ENCODE peak calls at places on chromosome 15, in five cellular contexts. One of them, this sample, is unnamed.

GRCh38 chr15:75985966-75986365 is 26.3 kb downstream of the NRG4 start:
- DNase-seq in PC-3: no peak
- DNase-seq in mucosa of descending colon: no peak
- DNase-seq in astrocyte of the cerebellum: no peak
- DNase-seq in sigmoid colon: no peak
- DNase-seq in this sample: no peak

GRCh38 chr15:62455441-62455921 is 290.4 kb upstream of the C2CD4B start:
- DNase-seq in PC-3: peak; percentile 83
- DNase-seq in mucosa of descending colon: no peak
- DNase-seq in astrocyte of the cerebellum: no peak
- DNase-seq in sigmoid colon: peak; percentile 27
- DNase-seq in this sample: no peak

GRCh38 chr15:76994971-76995945 is at the start of gene PSTPIP1:
- DNase-seq in PC-3: no peak
- DNase-seq in mucosa of descending colon: peak; percentile 58
- DNase-seq in astrocyte of the cerebellum: no peak
- DNase-seq in sigmoid colon: peak; percentile 68
- DNase-seq in this sample: no peak

GRCh38 chr15:85443593-85444328 is 63.4 kb downstream of the AKAP13 start:
- DNase-seq in PC-3: peak; percentile 88
- DNase-seq in mucosa of descending colon: no peak
- DNase-seq in astrocyte of the cerebellum: no peak
- DNase-seq in sigmoid colon: no peak
- DNase-seq in this sample: no peak

GRCh38 chr15:68385240-68385561 is 46.8 kb downstream of the ITGA11 start:
- DNase-seq in PC-3: no peak
- DNase-seq in mucosa of descending colon: no peak
- DNase-seq in astrocyte of the cerebellum: no peak
- DNase-seq in sigmoid colon: peak; percentile 21
- DNase-seq in this sample: no peak

GRCh38 chr15:99976811-99977271 is 243.6 kb upstream of the LYSMD4 start:
- DNase-seq in PC-3: no peak
- DNase-seq in mucosa of descending colon: no peak
- DNase-seq in astrocyte of the cerebellum: peak; percentile 34
- DNase-seq in sigmoid colon: no peak
- DNase-seq in this sample: peak; percentile 60

GRCh38 chr15:37101634-37102314 is 1.4 kb upstream of the MEIS2 start:
- DNase-seq in PC-3: peak; percentile 80
- DNase-seq in mucosa of descending colon: peak; percentile 69
- DNase-seq in astrocyte of the cerebellum: no peak
- DNase-seq in sigmoid colon: peak; percentile 93
- DNase-seq in this sample: no peak

GRCh38 chr15:70002897-70003296 is 94.8 kb downstream of the TLE3 start:
- DNase-seq in PC-3: no peak
- DNase-seq in mucosa of descending colon: no peak
- DNase-seq in astrocyte of the cerebellum: no peak
- DNase-seq in sigmoid colon: no peak
- DNase-seq in this sample: no peak

GRCh38 chr15:22919171-22919570 is 61.0 kb downstream of the CYFIP1 start:
- DNase-seq in PC-3: no peak
- DNase-seq in mucosa of descending colon: no peak
- DNase-seq in astrocyte of the cerebellum: no peak
- DNase-seq in sigmoid colon: no peak
- DNase-seq in this sample: no peak

GRCh38 chr15:79595995-79596622 is 164.0 kb downstream of the MINAR1 start:
- DNase-seq in PC-3: peak; percentile 94
- DNase-seq in mucosa of descending colon: peak; percentile 38
- DNase-seq in astrocyte of the cerebellum: peak; percentile 47
- DNase-seq in sigmoid colon: no peak
- DNase-seq in this sample: peak; percentile 21

GRCh38 chr15:97840501-97840900 is 120.0 kb upstream of the ARRDC4 start:
- DNase-seq in PC-3: no peak
- DNase-seq in mucosa of descending colon: no peak
- DNase-seq in astrocyte of the cerebellum: no peak
- DNase-seq in sigmoid colon: no peak
- DNase-seq in this sample: no peak

GRCh38 chr15:58527573-58528196 is 95.9 kb downstream of the LIPC start:
- DNase-seq in PC-3: no peak
- DNase-seq in mucosa of descending colon: no peak
- DNase-seq in astrocyte of the cerebellum: no peak
- DNase-seq in sigmoid colon: no peak
- DNase-seq in this sample: no peak

GRCh38 chr15:77370580-77370979 is 49.3 kb downstream of the PEAK1 start:
- DNase-seq in PC-3: no peak
- DNase-seq in mucosa of descending colon: no peak
- DNase-seq in astrocyte of the cerebellum: no peak
- DNase-seq in sigmoid colon: no peak
- DNase-seq in this sample: no peak

GRCh38 chr15:52496776-52497470 is 31.8 kb downstream of the MYO5A start:
- DNase-seq in PC-3: peak; percentile 68
- DNase-seq in mucosa of descending colon: no peak
- DNase-seq in astrocyte of the cerebellum: no peak
- DNase-seq in sigmoid colon: no peak
- DNase-seq in this sample: no peak

GRCh38 chr15:72271895-72272212 is 500 bp downstream of the PARP6 start:
- DNase-seq in PC-3: no peak
- DNase-seq in mucosa of descending colon: no peak
- DNase-seq in astrocyte of the cerebellum: no peak
- DNase-seq in sigmoid colon: no peak
- DNase-seq in this sample: no peak

GRCh38 chr15:64045774-64046346 is 425 bp downstream of the DAPK2 start:
- DNase-seq in PC-3: no peak
- DNase-seq in mucosa of descending colon: peak; percentile 65
- DNase-seq in astrocyte of the cerebellum: no peak
- DNase-seq in sigmoid colon: no peak
- DNase-seq in this sample: no peak

GRCh38 chr15:80049046-80049445 is 10.4 kb upstream of the ZFAND6 start:
- DNase-seq in PC-3: no peak
- DNase-seq in mucosa of descending colon: no peak
- DNase-seq in astrocyte of the cerebellum: no peak
- DNase-seq in sigmoid colon: no peak
- DNase-seq in this sample: no peak

GRCh38 chr15:27767918-27768640 is 331.0 kb downstream of the OCA2 start:
- DNase-seq in PC-3: no peak
- DNase-seq in mucosa of descending colon: no peak
- DNase-seq in astrocyte of the cerebellum: no peak
- DNase-seq in sigmoid colon: no peak
- DNase-seq in this sample: no peak

GRCh38 chr15:67548862-67549651 is 6.6 kb downstream of the MAP2K5 start:
- DNase-seq in PC-3: no peak
- DNase-seq in mucosa of descending colon: peak; percentile 55
- DNase-seq in astrocyte of the cerebellum: no peak
- DNase-seq in sigmoid colon: peak; percentile 66
- DNase-seq in this sample: no peak

GRCh38 chr15:40108061-40108854 is 421 bp downstream of the BMF start:
- DNase-seq in PC-3: peak; percentile 32
- DNase-seq in mucosa of descending colon: peak; percentile 75
- DNase-seq in astrocyte of the cerebellum: no peak
- DNase-seq in sigmoid colon: peak; percentile 95
- DNase-seq in this sample: no peak
- H3K4me3 ChIP-seq in PC-3: peak overlapping the region; percentile 82
- H3K4me3 ChIP-seq in mucosa of descending colon: peak overlapping the region; percentile 61
- H3K4me3 ChIP-seq in astrocyte of the cerebellum: peak overlapping the region; percentile 83
- H3K4me3 ChIP-seq in sigmoid colon: peak overlapping the region; percentile 86
- H3K4me3 ChIP-seq in this sample: peak overlapping the region; percentile 88

DNA sequence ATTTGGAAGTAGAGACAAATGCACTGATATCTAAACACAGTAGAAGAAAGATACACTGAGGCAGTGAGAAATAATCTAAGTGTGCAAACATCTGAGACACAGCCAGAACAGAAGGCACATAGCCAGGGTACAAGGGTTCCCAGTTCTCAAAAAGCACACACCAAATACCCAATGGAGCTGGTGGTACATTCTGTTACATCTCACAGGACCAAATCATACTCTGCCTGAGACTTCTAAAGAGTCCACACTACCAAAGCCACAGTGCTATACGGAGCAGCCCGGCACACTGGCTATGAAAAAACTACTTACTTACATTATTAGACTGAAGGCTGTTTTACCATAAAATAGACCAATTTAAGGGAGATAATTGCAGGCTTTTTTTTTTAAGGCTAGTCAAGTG is 19.3 kb downstream of the CLPX start:
- DNase-seq in PC-3: no peak
- DNase-seq in mucosa of descending colon: no peak
- DNase-seq in astrocyte of the cerebellum: no peak
- DNase-seq in sigmoid colon: no peak
- DNase-seq in this sample: no peak
- TF ChIP-seq CTCF in PC-3: no peak
- TF ChIP-seq CTCF in mucosa of descending colon: no peak
- TF ChIP-seq CTCF in astrocyte of the cerebellum: no peak
- TF ChIP-seq CTCF in sigmoid colon: no peak
- TF ChIP-seq CTCF in this sample: no peak

DNA sequence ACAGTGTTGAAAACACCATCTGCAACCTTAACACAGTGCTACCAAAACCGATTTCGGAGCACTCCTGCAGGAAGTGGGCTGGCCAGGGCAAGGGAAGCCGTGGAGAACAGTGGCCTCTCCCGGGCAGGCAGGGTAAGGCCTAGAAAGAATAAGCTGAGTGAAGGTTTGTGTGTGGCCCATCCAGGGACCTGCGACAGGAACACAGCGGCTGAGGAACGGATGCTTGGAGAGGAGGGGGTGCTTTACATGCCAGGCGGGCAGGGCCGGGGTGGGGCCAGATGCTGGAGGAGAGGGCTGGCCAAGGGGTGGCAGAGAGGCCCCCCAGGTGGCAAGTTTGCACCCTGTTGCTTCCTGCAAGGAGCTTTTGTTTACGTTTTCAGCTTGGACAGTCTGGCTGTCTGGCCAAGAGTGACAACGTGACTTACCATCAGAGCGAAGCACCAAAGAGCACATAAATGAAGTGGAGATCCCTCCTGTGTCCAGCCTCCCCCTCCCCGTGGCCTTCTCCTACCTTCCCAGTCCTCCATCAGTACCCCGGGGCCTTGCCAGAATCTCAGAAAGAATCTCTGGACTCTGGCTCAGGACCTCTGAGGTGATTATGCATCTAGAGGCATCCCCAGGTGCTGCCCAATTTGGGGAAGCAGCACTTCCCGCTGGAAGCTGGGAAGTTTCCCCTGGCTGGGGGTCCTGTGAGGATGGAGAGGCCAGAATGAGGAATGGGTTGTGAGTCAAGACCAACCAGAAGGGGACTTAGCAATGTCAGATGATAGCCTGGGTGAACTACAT is 156.4 kb downstream of the PGPEP1L start:
- DNase-seq in PC-3: peak; percentile 76
- DNase-seq in mucosa of descending colon: peak; percentile 82
- DNase-seq in astrocyte of the cerebellum: no peak
- DNase-seq in sigmoid colon: peak; percentile 90
- DNase-seq in this sample: no peak
- H3K4me3 ChIP-seq in PC-3: peak overlapping the region; percentile 84
- H3K4me3 ChIP-seq in mucosa of descending colon: no peak overlapping the region
- H3K4me3 ChIP-seq in astrocyte of the cerebellum: peak overlapping the region; percentile 54
- H3K4me3 ChIP-seq in sigmoid colon: peak overlapping the region; percentile 60
- H3K4me3 ChIP-seq in this sample: no peak overlapping the region

GRCh38 chr15:92029104-92029466 is 175.6 kb downstream of the SLCO3A1 start:
- DNase-seq in PC-3: no peak
- DNase-seq in mucosa of descending colon: no peak
- DNase-seq in astrocyte of the cerebellum: no peak
- DNase-seq in sigmoid colon: no peak
- DNase-seq in this sample: no peak
- TF ChIP-seq CTCF in PC-3: no peak
- TF ChIP-seq CTCF in mucosa of descending colon: no peak
- TF ChIP-seq CTCF in astrocyte of the cerebellum: no peak
- TF ChIP-seq CTCF in sigmoid colon: no peak
- TF ChIP-seq CTCF in this sample: no peak

DNA sequence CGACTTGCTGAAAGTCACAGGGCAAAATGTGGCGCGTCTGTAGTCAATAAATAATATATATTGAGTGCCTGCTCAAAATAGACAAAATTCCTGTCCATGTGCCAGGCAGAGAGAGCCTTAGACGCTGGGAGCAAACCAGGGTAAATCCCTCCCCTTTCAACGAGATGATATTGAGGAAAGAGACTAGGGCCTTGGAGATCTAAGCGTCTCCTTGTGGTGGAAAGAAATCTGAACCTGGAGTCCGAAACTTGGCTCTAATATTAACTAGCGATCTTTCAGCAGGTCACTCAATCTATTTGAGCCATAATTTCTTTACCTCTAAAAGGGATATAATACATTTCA is 348 bp upstream of the DPP8 start:
- DNase-seq in PC-3: no peak
- DNase-seq in mucosa of descending colon: no peak
- DNase-seq in astrocyte of the cerebellum: no peak
- DNase-seq in sigmoid colon: no peak
- DNase-seq in this sample: no peak
- H3K4me3 ChIP-seq in PC-3: peak overlapping the region; percentile 99
- H3K4me3 ChIP-seq in mucosa of descending colon: peak overlapping the region; percentile 99
- H3K4me3 ChIP-seq in astrocyte of the cerebellum: peak overlapping the region; percentile 99
- H3K4me3 ChIP-seq in sigmoid colon: peak overlapping the region; percentile 95
- H3K4me3 ChIP-seq in this sample: no peak overlapping the region

GRCh38 chr15:91067026-91067425 is 33.0 kb upstream of the SV2B start:
- DNase-seq in PC-3: peak; percentile 14
- DNase-seq in mucosa of descending colon: no peak
- DNase-seq in astrocyte of the cerebellum: no peak
- DNase-seq in sigmoid colon: no peak
- DNase-seq in this sample: no peak

GRCh38 chr15:91070872-91071271 is 29.2 kb upstream of the SV2B start:
- DNase-seq in PC-3: no peak
- DNase-seq in mucosa of descending colon: no peak
- DNase-seq in astrocyte of the cerebellum: no peak
- DNase-seq in sigmoid colon: no peak
- DNase-seq in this sample: no peak

GRCh38 chr15:91068436-91068835 is 31.6 kb upstream of the SV2B start:
- DNase-seq in PC-3: no peak
- DNase-seq in mucosa of descending colon: no peak
- DNase-seq in astrocyte of the cerebellum: no peak
- DNase-seq in sigmoid colon: no peak
- DNase-seq in this sample: no peak

GRCh38 chr15:91072162-91072561 is 27.9 kb upstream of the SV2B start:
- DNase-seq in PC-3: no peak
- DNase-seq in mucosa of descending colon: no peak
- DNase-seq in astrocyte of the cerebellum: no peak
- DNase-seq in sigmoid colon: no peak
- DNase-seq in this sample: no peak

DNA sequence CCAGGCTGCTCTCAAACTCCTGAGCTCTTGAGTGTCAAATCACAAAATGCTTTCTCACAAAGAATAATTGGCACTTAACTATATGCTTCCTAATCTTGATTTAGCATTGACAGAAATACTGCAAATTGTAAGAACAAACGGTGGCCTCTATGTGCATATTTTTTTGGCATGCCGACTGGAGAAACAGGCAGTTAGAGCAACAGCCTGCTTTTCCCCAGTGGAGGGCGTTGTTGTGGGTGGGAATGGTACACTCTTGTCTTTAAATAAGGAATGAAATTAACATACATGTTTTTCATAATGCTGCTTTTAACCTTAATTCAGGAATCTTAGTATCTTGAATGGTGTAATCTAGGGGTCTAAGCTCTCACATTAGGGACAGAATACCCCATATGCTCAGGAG is 31.1 kb upstream of the SV2B start:
- DNase-seq in PC-3: no peak
- DNase-seq in mucosa of descending colon: no peak
- DNase-seq in astrocyte of the cerebellum: no peak
- DNase-seq in sigmoid colon: no peak
- DNase-seq in this sample: no peak
- TF ChIP-seq CTCF in PC-3: peak; percentile 34
- TF ChIP-seq CTCF in mucosa of descending colon: no peak
- TF ChIP-seq CTCF in astrocyte of the cerebellum: no peak
- TF ChIP-seq CTCF in sigmoid colon: no peak
- TF ChIP-seq CTCF in this sample: no peak

GRCh38 chr15:96359772-96360498 is 29.4 kb downstream of the NR2F2 start:
- DNase-seq in PC-3: no peak
- DNase-seq in mucosa of descending colon: peak; percentile 40
- DNase-seq in astrocyte of the cerebellum: no peak
- DNase-seq in sigmoid colon: no peak
- DNase-seq in this sample: no peak
- H3K4me3 ChIP-seq in PC-3: no peak overlapping the region
- H3K4me3 ChIP-seq in mucosa of descending colon: no peak overlapping the region
- H3K4me3 ChIP-seq in astrocyte of the cerebellum: peak overlapping the region; percentile 42
- H3K4me3 ChIP-seq in sigmoid colon: peak overlapping the region; percentile 42
- H3K4me3 ChIP-seq in this sample: peak overlapping the region; percentile 41

This sample was measured in AG09309.